ENCODE peak calls at places on chromosomes 13 and 19, in nine cellular contexts. X, Y, T, N, F, J, V, O and R are unnamed samples.
A peak's percentile ranks its signal among the peaks of the same experiment; 100 is the strongest.

GRCh38 chr19:13959962-13960862 is 7.9 kb downstream of the DCAF15 start:
- DNase-seq in N (peak; percentile 38), X (no peak), V (no peak), T (peak; percentile 73), Y (no peak), O (no peak), F (no peak), J (no peak), R (no peak)

GRCh38 chr19:55082023-55082851 is 6.6 kb downstream of the EPS8L1 start:
- DNase-seq in T (peak; percentile 74), X (peak; percentile 71), O (no peak), N (peak; percentile 60), F (no peak), V (no peak), J (no peak), Y (no peak), R (no peak)

GRCh38 chr19:19642506-19643157 is 825 bp downstream of the GMIP start:
- DNase-seq in F (no peak), X (peak; percentile 74), T (no peak), Y (no peak), N (no peak), J (no peak), V (no peak), O (no peak), R (peak; percentile 26)

GRCh38 chr13:100381595-100382224 is 206.9 kb downstream of the GGACT start:
- DNase-seq in J (no peak), N (no peak), T (peak; percentile 52), F (no peak), X (no peak), O (no peak), Y (no peak), V (no peak), R (no peak)

GRCh38 chr19:1630012-1630411 is 22.4 kb downstream of the TCF3 start:
- DNase-seq in T (no peak), X (no peak), F (no peak), V (no peak), J (no peak), Y (no peak), O (no peak), N (no peak), R (no peak)

GRCh38 chr19:10797541-10798256 is 38.3 kb downstream of the TMED1 start:
- DNase-seq in O (no peak), J (peak; percentile 55), F (peak; percentile 62), N (no peak), V (no peak), T (no peak), X (peak; percentile 89), Y (no peak), R (peak; percentile 79)

GRCh38 chr13:44148159-44148929 is 225.3 kb upstream of the SERP2 start:
- DNase-seq in T (no peak), O (no peak), F (no peak), N (no peak), V (no peak), J (no peak), X (no peak), Y (peak; percentile 71), R (no peak)

GRCh38 chr13:51793570-51794273 is 10.2 kb downstream of the DHRS12 start:
- DNase-seq in X (no peak), V (peak; percentile 56), O (no peak), N (no peak), Y (peak; percentile 81), J (no peak), T (no peak), F (peak; percentile 43), R (no peak)

GRCh38 chr19:45160870-45161714 is at the start of gene NKPD1:
- DNase-seq in J (no peak), T (no peak), V (no peak), X (no peak), O (peak; percentile 72), Y (no peak), N (no peak), F (no peak), R (no peak)

GRCh38 chr19:44792286-44792685 is 14.6 kb downstream of the CBLC start:
- DNase-seq in T (no peak), N (no peak), O (no peak), X (no peak), V (peak; percentile 40), Y (no peak), F (no peak), J (no peak), R (no peak)

GRCh38 chr13:37132211-37132610 is 26.7 kb upstream of the CSNK1A1L start:
- DNase-seq in V (no peak), O (no peak), J (no peak), N (no peak), X (no peak), F (no peak), Y (no peak), T (no peak), R (no peak)

GRCh38 chr13:52850396-52851152 is 2.1 kb upstream of the PCDH8 start:
- DNase-seq in V (peak; percentile 73), N (peak; percentile 93), J (no peak), X (peak; percentile 73), T (peak; percentile 94), Y (peak; percentile 23), O (peak; percentile 32), F (no peak), R (no peak)

GRCh38 chr13:90933097-90933826 is 414.2 kb upstream of the MIR17HG start:
- DNase-seq in J (no peak), F (no peak), O (no peak), T (no peak), Y (peak; percentile 22), X (no peak), V (no peak), N (no peak), R (no peak)

GRCh38 chr13:67267136-67267535 is 37.0 kb upstream of the PCDH9 start:
- DNase-seq in F (no peak), J (no peak), Y (no peak), X (no peak), T (no peak), V (no peak), N (no peak), O (no peak), R (no peak)

GRCh38 chr13:60583911-60584753 is 187.1 kb downstream of the TDRD3 start:
- DNase-seq in T (peak; percentile 64), J (no peak), X (no peak), V (no peak), N (no peak), F (no peak), Y (no peak), O (no peak), R (no peak)

GRCh38 chr13:27006519-27007161 is 165.0 kb downstream of the USP12 start:
- DNase-seq in F (no peak), Y (peak; percentile 36), X (peak; percentile 49), J (no peak), V (no peak), N (no peak), T (peak; percentile 68), O (no peak), R (no peak)

GRCh38 chr13:55652657-55653056 is 1488.1 kb upstream of the PRR20A start:
- DNase-seq in N (no peak), T (no peak), V (no peak), J (no peak), O (no peak), X (no peak), Y (no peak), F (no peak), R (no peak)

GRCh38 chr13:78660130-78660857 is 1.3 kb upstream of the OBI1 start:
- DNase-seq in O (no peak), X (peak; percentile 58), J (no peak), N (no peak), Y (peak; percentile 23), T (no peak), F (no peak), V (peak; percentile 11), R (no peak)

GRCh38 chr13:111956261-111957151 is 110.4 kb upstream of the SOX1 start:
- DNase-seq in T (peak; percentile 38), O (no peak), J (no peak), N (no peak), F (no peak), V (no peak), Y (no peak), X (no peak), R (no peak)

GRCh38 chr13:112879283-112879833 is 89.7 kb upstream of the MCF2L start:
- DNase-seq in V (no peak), F (no peak), O (no peak), N (no peak), J (no peak), T (no peak), Y (no peak), X (no peak), R (no peak)

GRCh38 chr19:36577271-36577996 is 4.3 kb upstream of the ZNF529 start:
- DNase-seq in T (no peak), F (no peak), N (no peak), J (no peak), Y (no peak), O (no peak), X (no peak), V (no peak), R (no peak)

GRCh38 chr13:21326155-21327030 is 132.7 kb downstream of the ZDHHC20 start:
- DNase-seq in O (no peak), Y (peak; percentile 46), J (no peak), X (no peak), F (no peak), T (peak; percentile 83), V (no peak), N (peak; percentile 46), R (no peak)

GRCh38 chr19:19744641-19745040 is 11.7 kb upstream of the ZNF14 start:
- DNase-seq in V (no peak), Y (no peak), T (no peak), O (no peak), J (no peak), X (no peak), F (no peak), N (no peak), R (no peak)

GRCh38 chr13:27004866-27005265 is 166.7 kb downstream of the USP12 start:
- DNase-seq in O (no peak), X (no peak), T (no peak), F (no peak), Y (no peak), N (no peak), V (no peak), J (no peak), R (no peak)

GRCh38 chr19:19630426-19630825 is 2.4 kb upstream of the LPAR2 start:
- DNase-seq in J (no peak), O (no peak), T (no peak), Y (no peak), V (no peak), X (no peak), F (no peak), N (no peak), R (no peak)

GRCh38 chr13:25901460-25902376 is 150.1 kb downstream of the SHISA2 start:
- DNase-seq in X (no peak), Y (peak; percentile 82), O (no peak), J (peak; percentile 34), T (no peak), N (no peak), F (no peak), V (no peak), R (no peak)

GRCh38 chr19:14519860-14520407 is 1.7 kb upstream of the DNAJB1 start:
- DNase-seq in T (no peak), V (no peak), Y (peak; percentile 97), X (no peak), O (no peak), N (no peak), J (no peak), F (no peak), R (no peak)

GRCh38 chr19:11587302-11587972 is 9.8 kb upstream of the ZNF627 start:
- DNase-seq in N (peak; percentile 84), J (peak; percentile 56), T (peak; percentile 97), X (peak; percentile 90), O (peak; percentile 63), Y (peak; percentile 37), V (peak; percentile 75), F (peak; percentile 58), R (peak; percentile 72)